ENCODE peak calls at places on chromosomes 11 and 22, in seven cellular contexts. N, V, S, Q, H, W and Z are unnamed samples.

GRCh38 chr22:20199413-20199842 is 48.6 kb upstream of the CCDC188 start:
- DNase-seq in Q (no peak), S (no peak), V (no peak), N (no peak), W (no peak), H (no peak), Z (no peak)

GRCh38 chr11:22666700-22667439 is 459 bp downstream of the GAS2 start:
- DNase-seq in H (peak; percentile 47), N (peak; percentile 31), V (peak; percentile 66), W (no peak), Q (peak; percentile 62), S (peak; percentile 78), Z (peak; percentile 60)

GRCh38 chr22:30121988-30122387 is 41.7 kb downstream of the HORMAD2 start:
- DNase-seq in V (no peak), H (no peak), N (no peak), W (no peak), Q (no peak), S (no peak), Z (no peak)

GRCh38 chr11:57436031-57436430 is 9.1 kb upstream of the SLC43A3 start:
- DNase-seq in N (no peak), V (no peak), S (no peak), Q (no peak), H (no peak), W (no peak), Z (no peak)

GRCh38 chr11:103594283-103594682 is 442.2 kb upstream of the DDI1 start:
- DNase-seq in Q (no peak), S (no peak), H (no peak), V (no peak), W (no peak), N (no peak), Z (no peak)

GRCh38 chr11:87972133-87972532 is 203.1 kb downstream of the RAB38 start:
- DNase-seq in N (no peak), V (no peak), W (no peak), Q (peak; percentile 10), H (no peak), S (no peak), Z (no peak)

GRCh38 chr11:30960387-30960992 is 374.3 kb upstream of the MPPED2 start:
- DNase-seq in V (no peak), W (no peak), Q (no peak), H (peak; percentile 5), N (peak; percentile 93), S (peak; percentile 72), Z (no peak)

GRCh38 chr11:102469196-102469821 is 16.7 kb upstream of the TMEM123 start:
- DNase-seq in V (no peak), N (no peak), S (no peak), W (no peak), Q (no peak), H (no peak), Z (no peak)

GRCh38 chr11:99960536-99960935 is 726.6 kb upstream of the ARHGAP42 start:
- DNase-seq in Q (no peak), S (no peak), N (no peak), H (no peak), W (no peak), V (no peak), Z (no peak)

GRCh38 chr11:74677131-74677530 is 54.1 kb downstream of the CHRDL2 start:
- DNase-seq in N (no peak), H (no peak), Q (no peak), V (no peak), W (no peak), S (no peak), Z (no peak)

GRCh38 chr22:42326301-42326700 is 55.8 kb upstream of the TCF20 start:
- DNase-seq in H (no peak), W (no peak), N (no peak), Q (no peak), V (no peak), S (no peak), Z (no peak)

GRCh38 chr11:413120-414081 is 1.4 kb downstream of the SIGIRR start:
- DNase-seq in H (no peak), V (peak; percentile 39), S (no peak), N (no peak), W (peak; percentile 5), Q (no peak), Z (peak; percentile 20)

GRCh38 chr11:33539659-33540249 is 160.9 kb downstream of the C11orf91 start:
- DNase-seq in V (no peak), W (no peak), N (no peak), S (no peak), H (no peak), Q (no peak), Z (no peak)

GRCh38 chr11:27757953-27758352 is 57.7 kb upstream of the BDNF start:
- DNase-seq in W (no peak), S (no peak), H (no peak), V (no peak), N (no peak), Q (no peak), Z (no peak)

GRCh38 chr11:86150826-86151187 is 81.9 kb upstream of the PICALM start:
- DNase-seq in H (no peak), Q (no peak), W (no peak), N (no peak), S (no peak), V (no peak), Z (no peak)

GRCh38 chr11:1195690-1196515 is 27.0 kb upstream of the MUC5B start:
- DNase-seq in N (no peak), S (no peak), W (no peak), V (peak; percentile 39), Q (no peak), H (no peak), Z (peak; percentile 9)

GRCh38 chr22:20580179-20580578 is 72.8 kb downstream of the MED15 start:
- DNase-seq in H (no peak), N (no peak), Q (no peak), W (no peak), S (no peak), V (no peak), Z (no peak)

GRCh38 chr11:59078435-59078834 is 7.7 kb upstream of the GLYATL1B start:
- DNase-seq in V (no peak), N (no peak), Q (no peak), W (no peak), S (no peak), H (no peak), Z (no peak)

GRCh38 chr11:61164610-61165424 is 3.6 kb upstream of the VPS37C start:
- DNase-seq in N (no peak), H (no peak), V (no peak), W (no peak), Q (no peak), S (no peak), Z (no peak)

GRCh38 chr11:26228778-26229177 is 103.2 kb upstream of the ANO3 start:
- DNase-seq in V (no peak), H (no peak), W (no peak), Q (no peak), S (no peak), N (no peak), Z (no peak)

GRCh38 chr22:29199702-29200400 is 5.8 kb upstream of the EMID1 start:
- DNase-seq in N (no peak), W (no peak), V (no peak), S (no peak), H (no peak), Q (no peak), Z (peak; percentile 10)

GRCh38 chr11:64674774-64675173 is 48.2 kb downstream of the NRXN2 start:
- DNase-seq in Q (peak; percentile 51), H (no peak), N (no peak), S (no peak), W (no peak), V (no peak), Z (no peak)